ENCODE peak calls at places on chromosome 20, in five cellular contexts. D is nephron progenitor cell; V is Right ventricle myocardium superior; T is RPMI8226; X is stimulated activated CD4-positive, alpha-beta T cell treated with anti-CD3 and anti-CD28 coated beads, Interleukin-1b, Interleukin-23, amount 100 ng/mL, for 24 hours. J is an unnamed sample.

GRCh38 chr20:39049684-39050554 is 87.8 kb downstream of the DHX35 start:
- DNase-seq in X (peak; percentile 73), D (peak; percentile 88), V (peak; percentile 88), T (peak; percentile 78), J (peak; percentile 7)

GRCh38 chr20:49245921-49246740 is 26.9 kb downstream of the DDX27 start:
- DNase-seq in X (no peak), V (peak; percentile 49), T (peak; percentile 53), D (no peak), J (no peak)

GRCh38 chr20:19849341-19850189 is 91.5 kb downstream of the RIN2 start:
- DNase-seq in X (no peak), T (no peak), D (no peak), V (no peak), J (no peak)

GRCh38 chr20:17895641-17896246 is 72.8 kb downstream of the SNX5 start:
- DNase-seq in V (peak; percentile 79), T (no peak), D (no peak), X (peak; percentile 26), J (no peak)

GRCh38 chr20:63686492-63687321 is 9.7 kb upstream of the TNFRSF6B start:
- DNase-seq in T (no peak), V (peak; percentile 89), D (no peak), X (no peak), J (no peak)

GRCh38 chr20:38805958-38806854 is 709 bp downstream of the PPP1R16B start:
- DNase-seq in D (peak; percentile 46), X (no peak), V (no peak), T (no peak), J (no peak)

GRCh38 chr20:34365765-34366213 is 2.7 kb downstream of the ITCH start:
- DNase-seq in D (no peak), V (no peak), X (no peak), T (peak; percentile 84), J (no peak)

GRCh38 chr20:51624157-51624731 is 81.7 kb upstream of the NFATC2 start:
- DNase-seq in D (peak; percentile 82), T (peak; percentile 68), X (peak; percentile 58), V (peak; percentile 70), J (peak; percentile 16)

GRCh38 chr20:41018153-41018552 is 10.5 kb upstream of the TOP1 start:
- DNase-seq in X (no peak), V (no peak), T (no peak), D (no peak), J (no peak)

GRCh38 chr20:62121776-62122658 is at the start of gene LSM14B:
- DNase-seq in X (peak; percentile 98), T (peak; percentile 98), D (peak; percentile 97), V (peak; percentile 97), J (peak; percentile 95)

GRCh38 chr20:4713401-4713800 is 8.3 kb upstream of the PRND start:
- DNase-seq in X (no peak), V (no peak), D (no peak), T (no peak), J (no peak)

GRCh38 chr20:17875106-17875980 is 93.3 kb downstream of the SNX5 start:
- DNase-seq in T (peak; percentile 88), D (no peak), X (no peak), V (peak; percentile 76), J (no peak)

GRCh38 chr20:32920066-32920465 is 61.3 kb downstream of the EFCAB8 start:
- DNase-seq in T (no peak), V (no peak), D (no peak), X (no peak), J (no peak)

GRCh38 chr20:1617055-1617454 is 2.8 kb downstream of the SIRPB1 start:
- DNase-seq in V (no peak), D (no peak), T (no peak), X (no peak), J (no peak)

GRCh38 chr20:34017610-34018009 is 23.9 kb downstream of the RALY start:
- DNase-seq in D (no peak), X (no peak), T (no peak), V (no peak), J (no peak)

GRCh38 chr20:10297684-10298240 is 79.1 kb downstream of the SNAP25 start:
- DNase-seq in T (no peak), D (no peak), X (no peak), V (no peak), J (no peak)

GRCh38 chr20:9454781-9455180 is 59.6 kb upstream of the LAMP5 start:
- DNase-seq in D (no peak), T (no peak), X (no peak), V (no peak), J (no peak)

GRCh38 chr20:58990651-58991445 is 9.8 kb downstream of the NELFCD start:
- DNase-seq in D (no peak), V (no peak), X (no peak), T (no peak), J (no peak)

GRCh38 chr20:46562373-46563169 is 12.1 kb upstream of the OCSTAMP start:
- DNase-seq in X (peak; percentile 60), T (peak; percentile 71), V (peak; percentile 66), D (peak; percentile 78), J (peak; percentile 86)

GRCh38 chr20:18430172-18430826 is 36.5 kb downstream of the DZANK1 start:
- DNase-seq in V (no peak), D (no peak), X (no peak), T (no peak), J (no peak)

GRCh38 chr20:7151666-7152065 is 384.2 kb downstream of the BMP2 start:
- DNase-seq in X (no peak), V (no peak), D (no peak), T (no peak), J (no peak)

GRCh38 chr20:23106271-23106851 is 20.2 kb upstream of the CD93 start:
- DNase-seq in X (no peak), V (no peak), T (no peak), D (no peak), J (peak; percentile 77)

GRCh38 chr20:10478930-10479329 is 43.8 kb downstream of the SLX4IP start:
- DNase-seq in X (no peak), D (no peak), V (no peak), T (no peak), J (no peak)

GRCh38 chr20:13054011-13054410 is 45.2 kb downstream of the SPTLC3 start:
- DNase-seq in D (no peak), T (no peak), X (no peak), V (no peak), J (no peak)

GRCh38 chr20:50534567-50534966 is 24.4 kb downstream of the PTPN1 start:
- DNase-seq in X (no peak), V (no peak), D (no peak), T (no peak), J (no peak)

GRCh38 chr20:46299078-46299477 is 9.2 kb downstream of the CDH22 start:
- DNase-seq in D (no peak), V (no peak), T (no peak), X (no peak), J (no peak)

GRCh38 chr20:2657241-2657640 is 4.8 kb downstream of the NOP56 start:
- DNase-seq in X (no peak), T (no peak), D (no peak), V (no peak), J (no peak)

GRCh38 chr20:35503281-35503680 is 26.2 kb downstream of the C20orf173 start:
- DNase-seq in D (no peak), X (no peak), V (no peak), T (no peak), J (no peak)

GRCh38 chr20:53866787-53867740 is 203.3 kb downstream of the BCAS1 start:
- DNase-seq in T (no peak), D (no peak), X (no peak), V (no peak), J (no peak)

GRCh38 chr20:53763707-53764415 is 170.2 kb upstream of the ZNF217 start:
- DNase-seq in V (no peak), D (no peak), T (no peak), X (no peak), J (peak; percentile 71)

GRCh38 chr20:63273635-63274380 is 1.2 kb downstream of the ARFGAP1 start:
- DNase-seq in T (no peak), X (no peak), V (no peak), D (no peak), J (no peak)

GRCh38 chr20:7723284-7723683 is 217.0 kb downstream of the HAO1 start:
- DNase-seq in T (no peak), D (no peak), X (no peak), V (no peak), J (no peak)

GRCh38 chr20:32535316-32535952 is 49.7 kb downstream of the NOL4L start:
- DNase-seq in X (no peak), V (no peak), D (no peak), T (no peak), J (no peak)

GRCh38 chr20:60249436-60249835 is 291.2 kb downstream of the CDH26 start:
- DNase-seq in D (no peak), X (no peak), T (no peak), V (no peak), J (no peak)

GRCh38 chr20:62952373-62953166 is at the start of gene SLC17A9:
- DNase-seq in V (peak; percentile 86), D (peak; percentile 50), T (peak; percentile 90), X (no peak), J (no peak)

GRCh38 chr20:58719971-58720371 is 27.4 kb downstream of the NPEPL1 start:
- DNase-seq in D (no peak), V (peak; percentile 11), X (no peak), T (no peak), J (peak; percentile 4)

GRCh38 chr20:49203746-49204145 is 15.5 kb upstream of the DDX27 start:
- DNase-seq in T (no peak), X (no peak), D (no peak), V (no peak), J (no peak)

GRCh38 chr20:64212750-64213149 is 42.8 kb upstream of the PCMTD2 start:
- DNase-seq in T (peak; percentile 32), X (no peak), D (no peak), V (peak; percentile 80), J (no peak)

GRCh38 chr20:23503649-23504048 is 12.7 kb downstream of the CST8 start:
- DNase-seq in D (no peak), T (no peak), X (no peak), V (no peak), J (no peak)

GRCh38 chr20:14865169-14865568 is 527.8 kb upstream of the FLRT3 start:
- DNase-seq in X (no peak), T (peak; percentile 33), D (no peak), V (no peak), J (no peak)